ENCODE peak calls at places on chromosomes 6 and 20, in nine cellular contexts. E, L, M, Q, O, Z, C, W and T are unnamed samples.

GRCh38 chr6:100035873-100036653 is 42.0 kb upstream of the MCHR2 start:
- DNase-seq in E (no peak), L (no peak), M (no peak), Q (no peak), O (no peak), Z (no peak), C (no peak), W (no peak), T (no peak)

GRCh38 chr20:13333036-13333435 is 112.0 kb downstream of the ISM1 start:
- DNase-seq in E (no peak), L (no peak), M (no peak), Q (no peak), O (no peak), Z (no peak), C (no peak), W (no peak), T (no peak)

GRCh38 chr20:41172296-41173140 is 35.2 kb downstream of the PLCG1 start:
- DNase-seq in E (no peak), L (no peak), M (no peak), Q (no peak), O (no peak), Z (no peak), C (no peak), W (no peak), T (no peak)

GRCh38 chr6:12313992-12314589 is 23.9 kb downstream of the EDN1 start:
- DNase-seq in E (no peak), L (peak), M (no peak), Q (no peak), O (no peak), Z (no peak), C (no peak), W (no peak), T (no peak)

GRCh38 chr6:138489846-138490245 is 9.4 kb downstream of the NHSL1 start:
- DNase-seq in E (no peak), L (no peak), M (no peak), Q (no peak), O (no peak), Z (no peak), C (no peak), W (no peak), T (no peak)

GRCh38 chr20:3670511-3670910 is 7.3 kb upstream of the GFRA4 start:
- DNase-seq in E (no peak), L (no peak), M (no peak), Q (no peak), O (no peak), Z (no peak), C (no peak), W (no peak), T (no peak)

GRCh38 chr6:131488780-131489179 is 84.2 kb upstream of the ARG1 start:
- DNase-seq in E (no peak), L (no peak), M (no peak), Q (no peak), O (no peak), Z (no peak), C (no peak), W (no peak), T (no peak)

GRCh38 chr6:55694148-55694547 is 115.2 kb upstream of the HMGCLL1 start:
- DNase-seq in E (no peak), L (no peak), M (no peak), Q (no peak), O (peak), Z (no peak), C (no peak), W (peak), T (no peak)

GRCh38 chr6:137271245-137272183 is 52.3 kb upstream of the IFNGR1 start:
- DNase-seq in E (no peak), L (no peak), M (no peak), Q (no peak), O (no peak), Z (no peak), C (peak), W (peak), T (peak)

GRCh38 chr20:47397652-47398301 is 41.3 kb upstream of the ZMYND8 start:
- DNase-seq in E (no peak), L (no peak), M (no peak), Q (no peak), O (no peak), Z (no peak), C (no peak), W (no peak), T (no peak)

GRCh38 chr6:27545271-27546046 is 72.6 kb upstream of the ZNF184 start:
- DNase-seq in E (no peak), L (no peak), M (peak), Q (no peak), O (no peak), Z (no peak), C (no peak), W (peak), T (peak)

GRCh38 chr6:119340766-119341487 is 8.6 kb downstream of the MAN1A1 start:
- DNase-seq in E (no peak), L (peak), M (no peak), Q (no peak), O (peak), Z (peak), C (no peak), W (peak), T (no peak)

GRCh38 chr6:70414813-70415212 is 1.5 kb downstream of the FAM135A start:
- DNase-seq in E (no peak), L (no peak), M (no peak), Q (no peak), O (no peak), Z (no peak), C (no peak), W (no peak), T (no peak)

GRCh38 chr6:159053781-159054398 is 9.1 kb upstream of the TAGAP start:
- DNase-seq in E (no peak), L (no peak), M (no peak), Q (no peak), O (no peak), Z (no peak), C (no peak), W (no peak), T (no peak)

GRCh38 chr6:136324981-136325380 is 35.3 kb upstream of the BCLAF1 start:
- DNase-seq in E (no peak), L (no peak), M (no peak), Q (no peak), O (no peak), Z (no peak), C (no peak), W (no peak), T (no peak)

GRCh38 chr20:45459606-45460005 is 9.9 kb upstream of the WFDC2 start:
- DNase-seq in E (no peak), L (no peak), M (no peak), Q (no peak), O (no peak), Z (no peak), C (no peak), W (peak), T (no peak)

GRCh38 chr20:53738945-53739798 is 145.5 kb upstream of the ZNF217 start:
- DNase-seq in E (no peak), L (no peak), M (no peak), Q (no peak), O (no peak), Z (no peak), C (peak), W (no peak), T (no peak)

GRCh38 chr6:131782764-131783163 is 25.1 kb upstream of the ENPP1 start:
- DNase-seq in E (no peak), L (peak), M (no peak), Q (no peak), O (no peak), Z (no peak), C (no peak), W (no peak), T (no peak)

GRCh38 chr20:35468671-35469334 is 13.4 kb downstream of the CEP250 start:
- DNase-seq in E (no peak), L (no peak), M (no peak), Q (no peak), O (no peak), Z (no peak), C (no peak), W (no peak), T (peak)

GRCh38 chr20:40882173-40882572 is 146.4 kb upstream of the TOP1 start:
- DNase-seq in E (no peak), L (no peak), M (no peak), Q (no peak), O (no peak), Z (no peak), C (no peak), W (no peak), T (no peak)

GRCh38 chr20:61086031-61086430 is 166.0 kb upstream of the CDH4 start:
- DNase-seq in E (no peak), L (no peak), M (no peak), Q (no peak), O (no peak), Z (no peak), C (no peak), W (no peak), T (no peak)

GRCh38 chr6:100344321-100344720 is 120.4 kb downstream of the SIM1 start:
- DNase-seq in E (no peak), L (no peak), M (no peak), Q (no peak), O (no peak), Z (no peak), C (no peak), W (no peak), T (no peak)

GRCh38 chr6:42889815-42890214 is 10.4 kb downstream of the RPL7L1 start:
- DNase-seq in E (no peak), L (no peak), M (no peak), Q (no peak), O (no peak), Z (no peak), C (no peak), W (no peak), T (no peak)

GRCh38 chr6:14130431-14131075 is 13.0 kb downstream of the CD83 start:
- DNase-seq in E (no peak), L (no peak), M (no peak), Q (no peak), O (no peak), Z (no peak), C (no peak), W (no peak), T (no peak)

GRCh38 chr6:30741789-30742315 is 635 bp downstream of the FLOT1 start:
- DNase-seq in E (peak), L (no peak), M (no peak), Q (no peak), O (no peak), Z (peak), C (no peak), W (no peak), T (no peak)

GRCh38 chr6:136051140-136051775 is 198.9 kb downstream of the MTFR2 start:
- DNase-seq in E (no peak), L (no peak), M (no peak), Q (no peak), O (no peak), Z (peak), C (no peak), W (no peak), T (no peak)

GRCh38 chr20:33875534-33876026 is 64.4 kb downstream of the CHMP4B start:
- DNase-seq in E (no peak), L (no peak), M (no peak), Q (no peak), O (no peak), Z (no peak), C (no peak), W (no peak), T (no peak)

GRCh38 chr20:2042400-2042799 is 48.5 kb upstream of the PDYN start:
- DNase-seq in E (no peak), L (no peak), M (no peak), Q (no peak), O (no peak), Z (no peak), C (no peak), W (no peak), T (no peak)

GRCh38 chr20:24956001-24956761 is 7.1 kb downstream of the CST7 start:
- DNase-seq in E (no peak), L (no peak), M (no peak), Q (no peak), O (no peak), Z (no peak), C (no peak), W (no peak), T (no peak)

GRCh38 chr20:15930324-15931305 is 642.6 kb downstream of the KIF16B start:
- DNase-seq in E (no peak), L (no peak), M (no peak), Q (no peak), O (no peak), Z (no peak), C (peak), W (peak), T (peak)

GRCh38 chr20:18284805-18285533 is 3.4 kb upstream of the ZNF133 start:
- DNase-seq in E (no peak), L (no peak), M (no peak), Q (no peak), O (no peak), Z (no peak), C (no peak), W (no peak), T (no peak)